ENCODE peak calls at places on chromosomes 6 and 20, in six cellular contexts. Z is WTC11, V is HepG2, D is K562, C is GM12878, T is H1. E is an unnamed sample.

GRCh38 chr20:4683261-4683660 is 38.4 kb upstream of the PRND start:
- DNase-seq in V (no peak), Z (no peak), T (no peak), D (no peak), C (no peak), E (no peak)

GRCh38 chr6:169216830-169217229 is 36.8 kb downstream of the THBS2 start:
- DNase-seq in C (no peak), V (no peak), D (no peak), T (no peak), Z (no peak), E (no peak)

GRCh38 chr20:61499859-61500258 is 247.8 kb downstream of the CDH4 start:
- DNase-seq in T (no peak), V (no peak), Z (no peak), C (no peak), D (no peak), E (no peak)

GRCh38 chr6:116511424-116512131 is at the start of gene CALHM5:
- DNase-seq in T (no peak), C (no peak), Z (no peak), D (peak), V (no peak), E (peak)

GRCh38 chr6:121838842-121839241 is 403.4 kb downstream of the GJA1 start:
- DNase-seq in V (no peak), Z (no peak), D (no peak), T (no peak), C (no peak), E (no peak)

GRCh38 chr20:54486583-54486982 is 11.2 kb downstream of the DOK5 start:
- DNase-seq in D (no peak), V (no peak), Z (no peak), C (no peak), T (no peak), E (no peak)

GRCh38 chr20:47699804-47700203 is 85.5 kb downstream of the SULF2 start:
- DNase-seq in Z (no peak), C (no peak), T (no peak), V (no peak), D (no peak), E (no peak)

GRCh38 chr6:134176283-134176975 is 124.0 kb upstream of the SLC2A12 start:
- DNase-seq in D (no peak), C (no peak), Z (peak), T (no peak), V (no peak), E (no peak)

GRCh38 chr6:145600299-145600698 is 135.0 kb downstream of the EPM2A start:
- DNase-seq in Z (no peak), C (no peak), T (no peak), V (peak), D (no peak), E (no peak)

GRCh38 chr6:168181316-168181715 is 102.3 kb upstream of the FRMD1 start:
- DNase-seq in C (no peak), V (no peak), Z (no peak), T (no peak), D (no peak), E (no peak)

GRCh38 chr6:5746392-5747140 is 260.2 kb downstream of the NRN1 start:
- DNase-seq in Z (peak), C (no peak), D (peak), T (peak), V (no peak), E (no peak)

GRCh38 chr6:40721252-40721936 is 134.2 kb upstream of the LRFN2 start:
- DNase-seq in T (no peak), V (no peak), Z (no peak), C (no peak), D (no peak), E (no peak)

GRCh38 chr6:53461041-53461656 is 83.8 kb downstream of the GCLC start:
- DNase-seq in Z (no peak), T (no peak), V (no peak), D (no peak), C (peak), E (no peak)

GRCh38 chr6:108565091-108565766 is 4.5 kb downstream of the FOXO3 start:
- DNase-seq in D (peak), Z (no peak), C (peak), V (no peak), T (no peak), E (no peak)

GRCh38 chr6:167798453-167798852 is 28.3 kb upstream of the AFDN start:
- DNase-seq in C (no peak), T (no peak), Z (no peak), V (no peak), D (no peak), E (no peak)

GRCh38 chr20:47117325-47117724 is 222.7 kb downstream of the EYA2 start:
- DNase-seq in V (no peak), Z (no peak), T (no peak), C (no peak), D (no peak), E (no peak)

GRCh38 chr6:166707045-166707444 is 80.0 kb upstream of the RPS6KA2 start:
- DNase-seq in V (peak), T (peak), D (peak), C (no peak), Z (peak), E (no peak)

GRCh38 chr6:108309844-108310243 is 15.0 kb downstream of the AFG1L start:
- DNase-seq in D (no peak), T (no peak), C (no peak), V (no peak), Z (no peak), E (no peak)

GRCh38 chr6:104784884-104785283 is 74.8 kb downstream of the HACE1 start:
- DNase-seq in D (no peak), Z (no peak), V (no peak), C (no peak), T (no peak), E (no peak)

GRCh38 chr20:8190043-8190880 is 58.2 kb downstream of the PLCB1 start:
- DNase-seq in V (peak), Z (no peak), T (no peak), C (no peak), D (no peak), E (no peak)

GRCh38 chr20:8183526-8183925 is 51.5 kb downstream of the PLCB1 start:
- DNase-seq in V (no peak), Z (no peak), T (no peak), C (no peak), D (no peak), E (no peak)

DNA sequence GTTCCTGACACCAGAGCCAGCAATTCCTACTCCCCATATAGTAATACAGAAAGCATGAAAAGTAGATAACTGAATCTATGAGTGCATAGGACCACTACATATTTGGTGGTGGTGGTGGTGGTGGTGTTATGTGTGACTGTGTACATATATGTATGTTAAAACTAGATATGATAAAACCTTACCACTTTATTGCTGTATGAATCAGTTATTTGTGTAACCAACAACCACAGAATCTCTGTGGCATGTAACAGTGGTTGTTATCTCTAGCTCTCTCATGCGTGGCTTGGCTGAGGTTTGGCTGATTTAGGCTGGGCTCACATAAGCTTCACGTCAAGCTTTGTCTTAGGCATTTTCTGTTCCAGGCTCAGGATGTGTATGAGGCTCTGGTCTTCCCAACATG is 55.7 kb downstream of the PLCB1 start:
- DNase-seq in Z (no peak), T (no peak), D (no peak), V (no peak), C (no peak), E (no peak)
- TF ChIP-seq ATF3 in Z (no peak), T (no peak), D (no peak), V (no peak), C (no peak), E (no peak)

DNA sequence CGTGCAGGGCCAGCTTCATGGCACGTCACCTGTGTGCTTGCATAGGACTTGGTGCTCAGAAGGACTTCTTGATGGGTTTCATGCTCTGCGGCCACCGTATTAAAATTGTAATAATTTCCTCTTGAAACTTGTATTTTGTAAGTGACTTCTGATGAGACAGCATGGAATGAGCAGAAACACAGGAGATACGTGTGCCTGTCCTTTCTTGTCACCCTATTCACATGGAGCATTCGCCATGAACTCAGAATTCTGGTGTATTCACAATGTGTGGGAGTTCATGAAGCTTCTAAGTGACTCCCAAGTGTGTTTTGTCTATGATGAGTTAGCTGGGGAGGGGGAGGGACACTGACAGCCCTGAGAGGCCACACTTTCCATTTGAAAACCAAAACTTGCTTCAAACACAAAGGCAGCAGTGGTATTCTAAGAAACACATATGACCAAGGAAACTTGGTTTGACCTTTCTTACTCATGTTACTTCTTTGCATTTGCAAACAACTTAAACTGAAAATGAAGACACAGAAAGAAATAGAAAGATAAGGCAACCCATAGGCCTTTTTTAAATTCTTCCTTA is 92.1 kb upstream of the NEDD9 start:
- DNase-seq in Z (no peak), D (no peak), V (no peak), T (no peak), C (peak), E (no peak)
- TF ChIP-seq ATF3 in Z (no peak), D (no peak), V (no peak), T (no peak), C (no peak), E (no peak)

GRCh38 chr20:49287555-49288249 is 9.8 kb upstream of the ZNFX1 start:
- DNase-seq in C (no peak), D (peak), T (no peak), V (peak), Z (no peak), E (no peak)
- TF ChIP-seq ATF3 in C (no peak), D (no peak), T (no peak), V (peak), Z (no peak), E (no peak)

GRCh38 chr6:56758120-56758519 is 115.4 kb upstream of the DST start:
- DNase-seq in V (no peak), D (no peak), Z (no peak), T (no peak), C (no peak), E (no peak)

GRCh38 chr6:56760842-56761241 is 118.2 kb upstream of the DST start:
- DNase-seq in Z (no peak), T (no peak), D (no peak), C (no peak), V (no peak), E (no peak)

GRCh38 chr6:56757585-56757984 is 114.9 kb upstream of the DST start:
- DNase-seq in V (peak), T (no peak), C (no peak), D (peak), Z (no peak), E (no peak)

GRCh38 chr6:56758553-56758952 is 115.9 kb upstream of the DST start:
- DNase-seq in C (no peak), Z (no peak), V (no peak), D (no peak), T (no peak), E (no peak)

GRCh38 chr6:56759521-56759920 is 116.8 kb upstream of the DST start:
- DNase-seq in C (no peak), Z (no peak), V (no peak), D (no peak), T (no peak), E (no peak)
- TF ChIP-seq ATF3 in C (no peak), Z (no peak), V (no peak), D (no peak), T (no peak), E (no peak)

GRCh38 chr20:44714701-44715494 is at the start of gene CCN5:
- DNase-seq in T (no peak), V (peak), C (no peak), D (peak), Z (no peak), E (peak)
- TF ChIP-seq ATF3 in T (no peak), V (no peak), C (no peak), D (no peak), Z (no peak), E (no peak)

GRCh38 chr6:3418521-3419060 is 38.3 kb downstream of the SLC22A23 start:
- DNase-seq in T (no peak), V (peak), D (no peak), C (no peak), Z (no peak), E (no peak)
- TF ChIP-seq ATF3 in T (no peak), V (no peak), D (no peak), C (no peak), Z (no peak), E (no peak)

E was measured in HCT116.